ENCODE peak calls at places on chromosomes 16 and 17, in seven cellular contexts. R is breast epithelium, L is transverse colon, Y is sigmoid colon, V is HepG2, E is prostate gland, Z is endothelial cell of umbilical vein. M is an unnamed sample. For H3K9me3, the result is how much of the 10 kb centered on the place peaks cover.

GRCh38 chr17:3683054-3683511 is 12.9 kb downstream of the P2RX5 start:
- DNase-seq in R (no peak), L (peak), Y (no peak), V (peak), E (no peak), Z (peak), M (peak)

GRCh38 chr17:31388770-31389672 is 2.5 kb upstream of the RAB11FIP4 start:
- DNase-seq in R (no peak), L (no peak), Y (no peak), V (no peak), E (no peak), Z (peak), M (peak)

GRCh38 chr16:29898786-29899515 is 399 bp downstream of the SEZ6L2 start:
- DNase-seq in R (no peak), L (peak), Y (no peak), V (no peak), E (no peak), Z (no peak), M (peak)

GRCh38 chr16:87150359-87151280 is 166.6 kb downstream of the C16orf95 start:
- DNase-seq in R (no peak), L (no peak), Y (no peak), V (no peak), E (no peak), Z (no peak), M (no peak)

GRCh38 chr17:76402711-76403110 is 18.3 kb downstream of the SPHK1 start:
- DNase-seq in R (no peak), L (no peak), Y (no peak), V (no peak), E (no peak), Z (no peak), M (no peak)

GRCh38 chr17:28151001-28151400 is 108.5 kb downstream of the NLK start:
- DNase-seq in R (no peak), L (no peak), Y (no peak), V (no peak), E (no peak), Z (no peak), M (no peak)

GRCh38 chr16:4660454-4661007 is 32.8 kb upstream of the NUDT16L1 start:
- DNase-seq in R (peak), L (peak), Y (no peak), V (peak), E (no peak), Z (peak), M (peak)

GRCh38 chr16:48850097-48850496 is 240.1 kb upstream of the N4BP1 start:
- DNase-seq in R (no peak), L (no peak), Y (no peak), V (no peak), E (no peak), Z (no peak), M (no peak)

GRCh38 chr17:76546556-76547182 is 6.8 kb downstream of the PRCD start:
- DNase-seq in R (no peak), L (no peak), Y (no peak), V (no peak), E (no peak), Z (peak), M (peak)

GRCh38 chr17:60390223-60390622 is 1.7 kb downstream of the USP32 start:
- DNase-seq in R (no peak), L (no peak), Y (no peak), V (no peak), E (no peak), Z (peak), M (no peak)

GRCh38 chr17:5592382-5592781 is 8.1 kb upstream of the NLRP1 start:
- DNase-seq in R (no peak), L (no peak), Y (no peak), V (peak), E (no peak), Z (peak), M (no peak)

GRCh38 chr16:65746941-65747340 is 619.5 kb upstream of the CDH5 start:
- DNase-seq in R (no peak), L (no peak), Y (no peak), V (no peak), E (no peak), Z (no peak), M (no peak)

GRCh38 chr16:88387177-88387576 is 4.4 kb downstream of the ZNF469 start:
- DNase-seq in R (no peak), L (no peak), Y (no peak), V (no peak), E (no peak), Z (no peak), M (no peak)

GRCh38 chr17:77613627-77614026 is 344.9 kb upstream of the TNRC6C start:
- DNase-seq in R (no peak), L (no peak), Y (no peak), V (no peak), E (no peak), Z (no peak), M (peak)

GRCh38 chr16:84103678-84104077 is 13.1 kb downstream of the MBTPS1 start:
- DNase-seq in R (no peak), L (peak), Y (no peak), V (no peak), E (no peak), Z (peak), M (no peak)

GRCh38 chr17:33459078-33459940 is 166.2 kb upstream of the ASIC2 start:
- DNase-seq in R (no peak), L (no peak), Y (no peak), V (no peak), E (no peak), Z (no peak), M (no peak)

GRCh38 chr17:17416400-17417360 is 60.1 kb upstream of the MED9 start:
- DNase-seq in R (no peak), L (no peak), Y (peak), V (peak), E (peak), Z (peak), M (peak)

GRCh38 chr17:57542518-57542917 is 202.6 kb downstream of the CCDC182 start:
- DNase-seq in R (no peak), L (no peak), Y (no peak), V (no peak), E (no peak), Z (no peak), M (no peak)

GRCh38 chr16:15510992-15511391 is 76.6 kb downstream of the BMERB1 start:
- DNase-seq in R (no peak), L (no peak), Y (no peak), V (no peak), E (no peak), Z (no peak), M (no peak)

GRCh38 chr16:13077816-13078215 is 176.4 kb downstream of the SHISA9 start:
- DNase-seq in R (no peak), L (no peak), Y (no peak), V (no peak), E (no peak), Z (no peak), M (no peak)

GRCh38 chr17:42171831-42172230 is 9.1 kb downstream of the KCNH4 start:
- DNase-seq in R (no peak), L (no peak), Y (no peak), V (no peak), E (peak), Z (no peak), M (no peak)

GRCh38 chr17:60493847-60494321 is 32.2 kb downstream of the APPBP2 start:
- DNase-seq in R (no peak), L (no peak), Y (no peak), V (no peak), E (no peak), Z (no peak), M (no peak)

GRCh38 chr16:68539704-68540370 is 746 bp downstream of the ZFP90 start:
- DNase-seq in R (no peak), L (no peak), Y (no peak), V (no peak), E (no peak), Z (peak), M (no peak)

GRCh38 chr16:12901597-12902436 is at the start of gene SHISA9:
- DNase-seq in R (no peak), L (no peak), Y (no peak), V (no peak), E (no peak), Z (no peak), M (no peak)

GRCh38 chr17:915416-916201 is 64.0 kb downstream of the NXN start:
- DNase-seq in R (peak), L (no peak), Y (no peak), V (no peak), E (no peak), Z (peak), M (no peak)

GRCh38 chr17:66724581-66725341 is 110.2 kb upstream of the CACNG5 start:
- DNase-seq in R (no peak), L (no peak), Y (peak), V (no peak), E (peak), Z (peak), M (peak)

GRCh38 chr16:20897253-20897896 is 2.8 kb downstream of the DCUN1D3 start:
- DNase-seq in R (no peak), L (no peak), Y (no peak), V (peak), E (no peak), Z (no peak), M (no peak)

GRCh38 chr16:79845006-79845733 is 244.6 kb upstream of the MAF start:
- DNase-seq in R (no peak), L (no peak), Y (no peak), V (no peak), E (no peak), Z (no peak), M (no peak)

GRCh38 chr16:89722392-89723278 is 1.3 kb downstream of the ZNF276 start:
- DNase-seq in R (no peak), L (peak), Y (peak), V (no peak), E (peak), Z (peak), M (peak)

DNA sequence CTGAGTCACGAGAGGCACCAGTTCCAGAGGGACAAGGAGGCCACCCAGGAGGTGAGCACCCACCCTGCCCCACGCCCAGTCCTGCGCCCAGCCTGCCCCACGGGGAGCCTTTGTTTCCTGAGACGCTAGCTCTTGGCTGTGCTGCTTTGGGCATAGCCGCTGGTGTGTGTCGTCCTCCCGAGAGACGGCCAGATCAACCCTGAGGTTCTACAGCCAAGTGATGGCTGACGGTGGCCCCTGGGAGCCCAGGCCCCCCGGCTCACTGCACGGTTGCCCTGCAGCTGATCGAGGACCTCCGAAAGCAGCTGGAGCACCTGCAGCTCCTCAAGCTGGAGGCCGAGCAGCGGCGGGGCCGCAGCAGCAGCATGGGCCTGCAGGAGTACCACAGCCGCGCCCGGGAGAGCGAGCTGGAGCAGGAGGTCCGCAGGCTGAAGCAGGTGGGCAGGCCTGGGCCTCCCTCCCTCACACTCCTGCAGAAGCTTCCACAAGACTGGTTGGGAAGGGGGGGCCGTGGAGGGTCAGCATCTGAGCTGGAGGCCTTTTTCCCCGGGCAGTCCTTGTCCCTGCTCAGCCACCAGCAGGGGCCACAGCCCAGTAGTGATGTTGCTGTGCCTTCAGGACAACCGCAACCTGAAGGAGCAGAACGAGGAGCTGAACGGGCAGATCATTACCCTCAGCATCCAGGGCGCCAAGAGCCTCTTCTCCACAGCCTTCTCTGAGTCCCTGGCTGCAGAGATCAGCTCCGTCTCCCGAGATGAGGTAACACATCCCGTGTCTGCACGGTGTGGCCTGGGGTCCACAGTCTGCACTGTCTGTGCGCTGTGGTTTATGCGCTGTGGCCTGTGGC is 7.4 kb upstream of the CAPN15 start:
- DNase-seq in R (no peak), L (no peak), Y (no peak), V (no peak), E (no peak), Z (no peak), M (no peak)
- TF ChIP-seq CTCF in R (no peak), L (no peak), Y (no peak), V (no peak), E (no peak), Z (no peak), M (no peak)

GRCh38 chr16:71456801-71457200 is 5.2 kb downstream of the ZNF23 start:
- DNase-seq in R (no peak), L (no peak), Y (no peak), V (no peak), E (peak), Z (no peak), M (no peak)

GRCh38 chr16:71448274-71448866 is 6.5 kb upstream of the TLE7 start:
- DNase-seq in R (no peak), L (no peak), Y (no peak), V (no peak), E (no peak), Z (no peak), M (no peak)

GRCh38 chr16:71449020-71449419 is 7.2 kb upstream of the TLE7 start:
- DNase-seq in R (no peak), L (no peak), Y (no peak), V (no peak), E (no peak), Z (no peak), M (no peak)

DNA sequence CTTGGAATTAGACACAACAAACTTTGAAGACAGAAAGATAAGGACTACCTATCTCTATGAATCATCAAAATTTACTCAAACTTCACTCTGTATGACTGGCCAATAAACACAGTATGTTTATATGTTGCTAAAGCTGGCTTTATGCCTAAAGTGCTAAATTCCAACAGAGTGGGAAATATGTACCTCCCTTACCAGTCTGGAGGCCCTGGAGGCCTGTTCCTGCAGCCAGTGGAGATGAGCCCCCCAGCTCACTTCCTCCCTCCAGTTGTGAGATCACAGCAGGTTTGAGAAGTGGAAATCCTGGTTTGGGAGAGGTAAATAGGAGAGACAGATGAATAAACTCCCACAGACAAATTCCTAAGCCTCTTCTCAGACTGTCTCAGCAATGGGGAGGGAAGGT is 9.0 kb downstream of the ZNF23 start:
- DNase-seq in R (no peak), L (no peak), Y (no peak), V (no peak), E (no peak), Z (no peak), M (no peak)
- H3K9me3 ChIP-seq in R (half or more), L (under half), Y (under half), V (under half), E (under half), Z (under half), M (half or more)

DNA sequence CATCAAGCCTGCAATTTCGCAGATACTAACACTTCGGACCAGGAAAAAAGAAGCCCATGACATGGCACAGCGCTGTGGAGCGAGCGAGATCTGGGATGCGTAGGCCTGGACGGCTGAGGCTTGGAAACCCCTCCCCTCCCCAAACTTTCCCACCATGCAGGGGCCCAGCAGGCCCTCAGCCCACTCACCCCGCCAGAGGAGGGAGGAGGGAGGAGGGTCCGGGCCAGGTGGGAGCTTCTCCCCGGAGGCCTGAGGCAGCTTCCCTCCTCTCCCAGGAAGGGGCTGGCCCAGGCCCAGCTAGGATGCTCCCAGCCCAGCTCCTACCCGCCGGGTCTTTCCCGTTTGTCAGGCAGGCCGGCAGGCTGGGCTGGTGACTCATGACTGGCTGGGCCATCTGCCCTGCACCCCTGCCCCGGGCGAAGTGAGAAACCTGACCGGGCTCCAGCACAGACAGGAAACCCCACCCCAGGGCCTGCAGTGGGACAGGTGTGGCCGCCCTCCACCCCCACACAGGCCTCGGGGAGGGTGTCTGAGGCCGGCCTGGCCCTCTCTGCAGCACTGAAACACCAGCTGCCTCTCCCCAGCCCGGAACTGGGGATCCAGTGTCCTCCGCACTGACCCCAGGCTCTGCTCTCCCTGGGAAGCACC is 34.3 kb upstream of the SLC38A10 start:
- DNase-seq in R (peak), L (peak), Y (peak), V (peak), E (peak), Z (peak), M (peak)
- TF ChIP-seq POLR2AphosphoS5 in R (peak), L (peak), Y (peak), V (no peak), E (peak), Z (peak), M (peak)

GRCh38 chr16:59295474-59295873 is 561.4 kb upstream of the GOT2 start:
- DNase-seq in R (no peak), L (no peak), Y (no peak), V (no peak), E (no peak), Z (no peak), M (no peak)
- TF ChIP-seq CTCF in R (no peak), L (no peak), Y (no peak), V (no peak), E (no peak), Z (no peak), M (no peak)

M was measured in stomach.